ENCODE peak calls at places on chromosome 1, in nine cellular contexts. J is CD8-positive, alpha-beta T cell; E is brain microvascular endothelial cell; N is neural progenitor cell; I is endodermal cell; U is adrenal gland; S is GM20000; C is astrocyte of the spinal cord; X is colonic mucosa. V is an unnamed sample.

GRCh38 chr1:156320560-156320959 is 17.5 kb downstream of the CCT3 start:
- DNase-seq in J (no peak), E (no peak), N (no peak), I (no peak), U (no peak), S (no peak), C (no peak), X (no peak), V (no peak)

GRCh38 chr1:74579425-74579824 is 67.0 kb upstream of the LRRC53 start:
- DNase-seq in J (no peak), E (no peak), N (no peak), I (no peak), U (no peak), S (peak; percentile 51), C (no peak), X (no peak), V (no peak)

GRCh38 chr1:40868051-40868723 is 6.0 kb upstream of the CITED4 start:
- DNase-seq in J (no peak), E (peak; percentile 65), N (no peak), I (no peak), U (no peak), S (no peak), C (peak; percentile 76), X (no peak), V (no peak)

GRCh38 chr1:200732438-200732837 is 6.3 kb upstream of the CAMSAP2 start:
- DNase-seq in J (no peak), E (no peak), N (no peak), I (peak; percentile 73), U (no peak), S (no peak), C (no peak), X (no peak), V (no peak)

GRCh38 chr1:56575865-56576264 is 3.5 kb downstream of the PLPP3 start:
- DNase-seq in J (no peak), E (no peak), N (no peak), I (no peak), U (no peak), S (no peak), C (no peak), X (no peak), V (no peak)

GRCh38 chr1:54120018-54120697 is 32.6 kb downstream of the CDCP2 start:
- DNase-seq in J (no peak), E (no peak), N (no peak), I (no peak), U (no peak), S (no peak), C (no peak), X (no peak), V (no peak)

GRCh38 chr1:167095368-167095767 is 1.5 kb downstream of the STYXL2 start:
- DNase-seq in J (no peak), E (peak; percentile 73), N (no peak), I (no peak), U (no peak), S (no peak), C (peak; percentile 65), X (no peak), V (no peak)

GRCh38 chr1:167362638-167363037 is 142.0 kb downstream of the POU2F1 start:
- DNase-seq in J (no peak), E (no peak), N (no peak), I (no peak), U (no peak), S (no peak), C (no peak), X (no peak), V (no peak)

GRCh38 chr1:109499661-109500536 is 6.0 kb downstream of the CYB561D1 start:
- DNase-seq in J (peak; percentile 64), E (peak; percentile 26), N (peak; percentile 64), I (peak; percentile 93), U (no peak), S (peak; percentile 45), C (peak; percentile 52), X (peak; percentile 78), V (no peak)

GRCh38 chr1:111920221-111921024 is 69.0 kb downstream of the KCND3 start:
- DNase-seq in J (no peak), E (peak; percentile 6), N (no peak), I (peak; percentile 36), U (no peak), S (no peak), C (peak; percentile 19), X (no peak), V (no peak)

GRCh38 chr1:203124546-203125317 is 2.8 kb upstream of the ADORA1 start:
- DNase-seq in J (no peak), E (no peak), N (no peak), I (peak; percentile 40), U (no peak), S (no peak), C (no peak), X (no peak), V (no peak)

GRCh38 chr1:85865183-85865582 is 156.9 kb upstream of the ZNHIT6 start:
- DNase-seq in J (no peak), E (no peak), N (no peak), I (no peak), U (no peak), S (no peak), C (no peak), X (no peak), V (no peak)

GRCh38 chr1:39081266-39082139 is 55.4 kb downstream of the NDUFS5 start:
- DNase-seq in J (no peak), E (no peak), N (no peak), I (no peak), U (no peak), S (peak; percentile 69), C (no peak), X (no peak), V (peak; percentile 34)

GRCh38 chr1:207241164-207241934 is 80.1 kb upstream of the CD55 start:
- DNase-seq in J (no peak), E (no peak), N (no peak), I (peak; percentile 53), U (peak; percentile 47), S (no peak), C (no peak), X (no peak), V (no peak)

GRCh38 chr1:3679799-3680453 is 27.6 kb downstream of the TP73 start:
- DNase-seq in J (no peak), E (no peak), N (no peak), I (no peak), U (no peak), S (no peak), C (no peak), X (no peak), V (no peak)
- TF ChIP-seq CTCF in J (no peak), E (no peak), N (no peak), I (no peak), U (no peak), S (no peak), C (no peak), X (no peak), V (no peak)

GRCh38 chr1:3534803-3535637 is 76.3 kb downstream of the MEGF6 start:
- DNase-seq in J (no peak), E (no peak), N (no peak), I (no peak), U (no peak), S (no peak), C (no peak), X (no peak), V (no peak)

GRCh38 chr1:3530931-3531818 is 76.7 kb downstream of the ARHGEF16 start:
- DNase-seq in J (peak; percentile 77), E (peak; percentile 38), N (peak; percentile 92), I (peak; percentile 97), U (peak; percentile 35), S (no peak), C (peak; percentile 33), X (peak; percentile 84), V (peak; percentile 72)

GRCh38 chr1:3531928-3532327 is 77.5 kb downstream of the ARHGEF16 start:
- DNase-seq in J (no peak), E (no peak), N (no peak), I (peak; percentile 59), U (no peak), S (no peak), C (no peak), X (no peak), V (no peak)

GRCh38 chr1:3535732-3536131 is 75.6 kb downstream of the MEGF6 start:
- DNase-seq in J (no peak), E (no peak), N (no peak), I (no peak), U (no peak), S (no peak), C (no peak), X (no peak), V (no peak)

DNA sequence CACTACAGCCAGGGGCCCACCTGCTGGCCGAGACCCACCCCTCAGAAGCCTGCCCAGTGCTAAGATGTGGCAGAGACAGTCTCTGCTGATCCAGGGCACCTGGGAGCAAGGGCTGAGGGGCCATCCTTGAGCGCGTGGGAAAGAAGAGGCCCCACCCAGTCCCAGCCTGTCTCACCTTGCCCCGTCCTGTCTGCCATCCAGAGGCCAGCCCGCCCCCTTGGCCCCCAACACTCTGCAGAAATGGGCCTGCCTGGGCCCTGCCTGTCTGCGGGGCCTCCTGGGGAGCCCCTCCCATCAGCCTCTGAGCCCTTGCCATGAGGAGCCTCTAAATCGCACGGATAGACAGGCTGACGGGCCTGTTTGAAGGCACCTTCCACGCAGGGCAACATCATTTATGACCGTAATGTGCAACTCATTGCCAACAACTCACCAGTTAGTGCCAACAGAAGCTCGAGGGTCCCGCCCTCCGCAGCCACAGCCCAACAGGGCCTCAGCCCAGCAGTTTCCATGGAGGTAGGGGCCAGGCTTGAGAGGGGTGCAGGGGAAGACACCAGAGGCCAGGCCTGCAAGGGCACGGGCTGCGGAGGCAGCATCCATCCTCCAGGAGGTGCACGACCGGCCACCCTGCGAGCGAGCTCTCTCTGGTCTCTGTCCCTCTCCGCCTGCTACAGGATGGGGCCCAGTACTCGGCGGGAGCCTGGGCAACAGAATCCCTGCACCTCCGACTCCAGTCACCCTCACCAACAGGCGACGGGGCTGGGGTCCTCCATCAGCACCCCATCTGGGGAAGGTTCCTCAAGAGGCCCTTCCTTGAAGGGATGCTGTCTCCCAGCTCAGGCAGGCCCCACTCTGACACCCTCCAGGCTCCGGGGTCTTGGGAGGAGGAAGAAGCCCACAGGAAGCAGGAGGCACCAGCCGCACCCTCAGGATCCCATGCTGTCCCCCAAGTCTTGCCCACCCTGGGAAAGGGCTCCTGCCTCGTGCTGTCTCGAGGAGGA is 78.0 kb downstream of the MEGF6 start:
- DNase-seq in J (no peak), E (no peak), N (peak; percentile 57), I (peak; percentile 82), U (no peak), S (no peak), C (no peak), X (no peak), V (no peak)
- TF ChIP-seq CTCF in J (no peak), E (peak; percentile 12), N (peak; percentile 33), I (peak; percentile 62), U (no peak), S (no peak), C (no peak), X (no peak), V (peak; percentile 23)

GRCh38 chr1:103416681-103417318 is 108.7 kb upstream of the RNPC3 start:
- DNase-seq in J (no peak), E (no peak), N (no peak), I (no peak), U (no peak), S (no peak), C (peak; percentile 31), X (no peak), V (no peak)
- TF ChIP-seq CTCF in J (no peak), E (no peak), N (no peak), I (peak; percentile 24), U (no peak), S (no peak), C (no peak), X (no peak), V (no peak)

DNA sequence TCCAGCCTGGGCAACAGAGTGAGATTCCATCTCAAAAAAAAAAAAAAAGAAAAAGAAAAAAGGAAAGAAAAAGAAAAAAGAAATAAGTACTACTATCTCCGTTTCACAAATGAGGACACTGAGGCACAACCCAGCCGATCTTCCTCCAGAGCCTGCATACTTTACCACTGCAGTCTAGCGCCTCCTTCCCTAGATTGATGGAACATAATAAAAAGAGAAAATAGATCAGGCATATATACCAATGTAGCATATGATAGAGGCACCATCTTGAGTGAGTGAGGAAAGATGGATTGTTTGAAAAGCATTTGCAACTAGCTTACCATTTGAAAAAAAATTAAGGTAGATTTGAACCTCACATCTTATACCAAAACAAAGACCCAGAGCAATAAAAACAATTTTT is 5.2 kb upstream of the DPM3 start:
- DNase-seq in J (no peak), E (no peak), N (no peak), I (no peak), U (no peak), S (no peak), C (no peak), X (no peak), V (no peak)
- TF ChIP-seq CTCF in J (no peak), E (peak; percentile 20), N (peak; percentile 10), I (peak; percentile 43), U (no peak), S (no peak), C (no peak), X (no peak), V (no peak)